ENCODE peak calls at places on chromosomes 11 and 22, in seven cellular contexts. I, R, S, N, B, L and K are unnamed samples.

GRCh38 chr11:6210274-6210955 is 5.1 kb downstream of the C11orf42 start:
- DNase-seq in L (no peak), S (no peak), N (no peak), R (no peak), B (no peak), I (no peak), K (no peak)

GRCh38 chr22:46045459-46046298 is 68.7 kb upstream of the WNT7B start:
- DNase-seq in B (no peak), I (no peak), S (peak), R (no peak), L (peak), N (no peak), K (no peak)

GRCh38 chr11:20058749-20059458 is 101.4 kb downstream of the DBX1 start:
- DNase-seq in S (no peak), N (no peak), B (no peak), L (no peak), R (no peak), I (no peak), K (no peak)

GRCh38 chr11:27930946-27931345 is 177.0 kb downstream of the KIF18A start:
- DNase-seq in R (no peak), L (no peak), B (no peak), N (no peak), I (no peak), S (no peak), K (no peak)

GRCh38 chr11:112062923-112063322 is 10.9 kb downstream of the PIH1D2 start:
- DNase-seq in I (no peak), B (no peak), R (no peak), N (no peak), L (no peak), S (no peak), K (no peak)

GRCh38 chr11:82858556-82859091 is 41.6 kb downstream of the PRCP start:
- DNase-seq in R (no peak), B (no peak), L (no peak), N (no peak), S (no peak), I (no peak), K (no peak)

GRCh38 chr22:31329029-31329428 is 17.1 kb downstream of the PATZ1 start:
- DNase-seq in S (no peak), L (no peak), N (no peak), R (no peak), B (no peak), I (no peak), K (no peak)

GRCh38 chr22:20904980-20905355 is 12.2 kb upstream of the CRKL start:
- DNase-seq in B (no peak), I (no peak), S (no peak), L (no peak), N (no peak), R (no peak), K (no peak)

GRCh38 chr11:70018816-70019215 is 59.3 kb upstream of the ANO1 start:
- DNase-seq in L (no peak), B (no peak), I (no peak), R (no peak), S (no peak), N (no peak), K (no peak)

GRCh38 chr11:36131719-36132349 is 157.4 kb downstream of the COMMD9 start:
- DNase-seq in R (no peak), S (peak), B (peak), N (no peak), L (peak), I (peak), K (peak)

GRCh38 chr22:44578115-44578457 is 80.1 kb upstream of the RTL6 start:
- DNase-seq in I (no peak), S (no peak), N (no peak), R (no peak), B (no peak), L (no peak), K (no peak)

GRCh38 chr11:69520186-69520585 is 38.7 kb downstream of the LINC01488 start:
- DNase-seq in R (no peak), S (no peak), L (no peak), B (no peak), N (no peak), I (no peak), K (no peak)

GRCh38 chr11:1964955-1965354 is 17.8 kb downstream of the MRPL23 start:
- DNase-seq in B (no peak), N (no peak), I (no peak), S (no peak), L (no peak), R (no peak), K (no peak)

GRCh38 chr11:66015936-66016792 is 4.4 kb downstream of the CST6 start:
- DNase-seq in L (no peak), R (no peak), I (no peak), B (no peak), S (no peak), N (no peak), K (no peak)